ENCODE peak calls at places on chromosomes 5 and 9, in five cellular contexts. B, Q, V, K and U are unnamed samples.

GRCh38 chr5:34042302-34042701 is 711 bp downstream of the C1QTNF3 start:
- DNase-seq in V (no peak), K (peak), B (peak), Q (no peak), U (no peak)

GRCh38 chr5:142881076-142881466 is 110.9 kb downstream of the ARHGAP26 start:
- DNase-seq in B (peak), V (peak), Q (peak), K (no peak), U (no peak)

GRCh38 chr5:36237756-36238155 is 4.0 kb downstream of the NADK2 start:
- DNase-seq in Q (no peak), K (no peak), V (no peak), B (no peak), U (no peak)

GRCh38 chr9:19408693-19409405 is at the start of gene ACER2:
- DNase-seq in V (peak), Q (peak), B (peak), K (peak), U (peak)

GRCh38 chr5:71939452-71939932 is 167.8 kb upstream of the MAP1B start:
- DNase-seq in Q (no peak), K (no peak), B (no peak), V (no peak), U (no peak)

GRCh38 chr9:71637433-71637832 is 130.9 kb downstream of the CEMIP2 start:
- DNase-seq in V (no peak), K (no peak), B (no peak), Q (no peak), U (no peak)

GRCh38 chr5:116938488-116938887 is 363.9 kb upstream of the SEMA6A start:
- DNase-seq in K (no peak), V (no peak), B (no peak), Q (no peak), U (no peak)

GRCh38 chr5:89286320-89286719 is 403.3 kb upstream of the MEF2C start:
- DNase-seq in K (no peak), V (no peak), Q (no peak), B (no peak), U (no peak)

GRCh38 chr5:38110130-38110529 is 148.2 kb upstream of the EGFLAM start:
- DNase-seq in V (no peak), B (no peak), Q (no peak), K (no peak), U (no peak)

GRCh38 chr5:177598477-177598876 is 1.5 kb upstream of the B4GALT7 start:
- DNase-seq in Q (no peak), B (no peak), K (no peak), V (no peak), U (no peak)

GRCh38 chr9:116336133-116336862 is 182.7 kb downstream of the PAPPA start:
- DNase-seq in K (no peak), B (no peak), V (peak), Q (no peak), U (no peak)

GRCh38 chr5:72363146-72363802 is 43.1 kb downstream of the PTCD2 start:
- DNase-seq in V (peak), B (no peak), K (no peak), Q (no peak), U (no peak)

GRCh38 chr9:113587471-113588031 is 124.0 kb downstream of the RGS3 start:
- DNase-seq in K (peak), B (no peak), V (peak), Q (no peak), U (peak)

GRCh38 chr9:93908591-93909241 is 46.4 kb downstream of the BARX1 start:
- DNase-seq in K (no peak), Q (no peak), B (no peak), V (no peak), U (no peak)

GRCh38 chr5:53151713-53152458 is 42.3 kb upstream of the MOCS2 start:
- DNase-seq in Q (peak), B (peak), V (peak), K (no peak), U (no peak)

GRCh38 chr9:84871983-84872382 is 202.5 kb downstream of the NTRK2 start:
- DNase-seq in V (no peak), K (no peak), B (no peak), Q (no peak), U (no peak)

GRCh38 chr9:92721548-92721947 is 43.1 kb downstream of the BICD2 start:
- DNase-seq in B (no peak), V (no peak), K (no peak), Q (no peak), U (no peak)

GRCh38 chr5:149886697-149887470 is 57.7 kb downstream of the PDE6A start:
- DNase-seq in V (peak), K (no peak), B (peak), Q (no peak), U (no peak)

GRCh38 chr5:3526551-3527185 is 69.0 kb upstream of the IRX1 start:
- DNase-seq in V (no peak), Q (no peak), B (no peak), K (no peak), U (no peak)

GRCh38 chr5:61658592-61659008 is 326.5 kb downstream of the ZSWIM6 start:
- DNase-seq in B (peak), Q (peak), K (peak), V (peak), U (peak)

GRCh38 chr5:98954392-98955028 is 25.7 kb upstream of the CHD1 start:
- DNase-seq in K (no peak), B (no peak), V (no peak), Q (no peak), U (no peak)

GRCh38 chr5:129905467-129906176 is 1.4 kb downstream of the CHSY3 start:
- DNase-seq in Q (no peak), B (no peak), V (no peak), K (no peak), U (no peak)

GRCh38 chr9:33239922-33240321 is at the start of gene SPINK4:
- DNase-seq in Q (no peak), V (peak), K (peak), B (no peak), U (no peak)

GRCh38 chr5:108814551-108814950 is 66.9 kb downstream of the FER start:
- DNase-seq in V (no peak), Q (no peak), B (no peak), K (no peak), U (no peak)

GRCh38 chr5:71986101-71986500 is 121.2 kb upstream of the MAP1B start:
- DNase-seq in Q (no peak), V (no peak), B (no peak), K (no peak), U (no peak)

GRCh38 chr9:77224750-77225312 is 47.5 kb downstream of the VPS13A start:
- DNase-seq in Q (no peak), B (no peak), K (no peak), V (peak), U (no peak)

GRCh38 chr5:120778491-120779293 is 314.6 kb downstream of the PRR16 start:
- DNase-seq in V (peak), Q (peak), K (no peak), B (no peak), U (no peak)

GRCh38 chr5:59358497-59358896 is 535.0 kb downstream of the PDE4D start:
- DNase-seq in B (no peak), Q (no peak), V (peak), K (peak), U (no peak)

GRCh38 chr9:1208185-1208584 is 158.0 kb downstream of the DMRT2 start:
- DNase-seq in K (no peak), V (peak), Q (peak), B (no peak), U (no peak)

GRCh38 chr9:121935744-121936143 is 157.4 kb downstream of the TTLL11 start:
- DNase-seq in K (no peak), Q (no peak), V (no peak), B (no peak), U (no peak)
- TF ChIP-seq CTCF in K (no peak), Q (no peak), V (no peak), B (no peak), U (no peak)

GRCh38 chr5:181187500-181188213 is 17.3 kb downstream of the TRIM7 start:
- DNase-seq in B (peak), Q (no peak), V (peak), K (peak), U (peak)
- TF ChIP-seq CTCF in B (peak), Q (peak), V (peak), K (peak), U (no peak)

GRCh38 chr5:151447174-151448037 is at the start of gene SLC36A1:
- DNase-seq in V (peak), Q (peak), B (peak), K (peak), U (peak)

GRCh38 chr5:151450605-151451004 is 3.2 kb downstream of the SLC36A1 start:
- DNase-seq in B (no peak), K (no peak), V (no peak), Q (no peak), U (no peak)

GRCh38 chr5:151449288-151449687 is 1.9 kb downstream of the SLC36A1 start:
- DNase-seq in Q (no peak), K (no peak), V (no peak), B (no peak), U (no peak)

GRCh38 chr5:151449836-151450235 is 2.4 kb downstream of the SLC36A1 start:
- DNase-seq in V (no peak), B (no peak), K (no peak), Q (no peak), U (no peak)

GRCh38 chr5:151448038-151448985 is 909 bp downstream of the SLC36A1 start:
- DNase-seq in B (peak), V (peak), K (no peak), Q (no peak), U (no peak)
- TF ChIP-seq CTCF in B (no peak), V (no peak), K (no peak), Q (peak), U (no peak)

DNA sequence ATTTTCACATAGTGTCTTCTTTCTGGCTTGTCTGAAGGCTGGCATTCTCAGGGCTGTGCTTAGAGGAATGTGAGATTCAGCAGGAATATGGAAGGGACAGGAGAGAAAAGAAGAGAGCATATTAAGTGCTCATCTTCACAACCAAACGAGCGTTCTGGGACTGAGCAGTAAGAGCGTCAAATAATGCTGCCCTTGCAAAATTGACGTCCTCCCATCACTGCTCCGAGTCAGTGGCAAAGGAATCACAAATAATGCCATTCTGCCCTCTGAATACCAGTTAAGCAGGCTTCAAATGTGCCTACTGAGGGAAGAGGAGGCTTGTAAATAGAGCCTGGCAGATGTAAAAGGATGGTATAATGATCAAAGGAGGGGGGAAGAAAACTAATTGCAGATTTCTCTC is 351.2 kb downstream of the EBF1 start:
- DNase-seq in K (no peak), V (no peak), B (no peak), Q (no peak), U (no peak)
- TF ChIP-seq CTCF in K (no peak), V (no peak), B (no peak), Q (no peak), U (no peak)

DNA sequence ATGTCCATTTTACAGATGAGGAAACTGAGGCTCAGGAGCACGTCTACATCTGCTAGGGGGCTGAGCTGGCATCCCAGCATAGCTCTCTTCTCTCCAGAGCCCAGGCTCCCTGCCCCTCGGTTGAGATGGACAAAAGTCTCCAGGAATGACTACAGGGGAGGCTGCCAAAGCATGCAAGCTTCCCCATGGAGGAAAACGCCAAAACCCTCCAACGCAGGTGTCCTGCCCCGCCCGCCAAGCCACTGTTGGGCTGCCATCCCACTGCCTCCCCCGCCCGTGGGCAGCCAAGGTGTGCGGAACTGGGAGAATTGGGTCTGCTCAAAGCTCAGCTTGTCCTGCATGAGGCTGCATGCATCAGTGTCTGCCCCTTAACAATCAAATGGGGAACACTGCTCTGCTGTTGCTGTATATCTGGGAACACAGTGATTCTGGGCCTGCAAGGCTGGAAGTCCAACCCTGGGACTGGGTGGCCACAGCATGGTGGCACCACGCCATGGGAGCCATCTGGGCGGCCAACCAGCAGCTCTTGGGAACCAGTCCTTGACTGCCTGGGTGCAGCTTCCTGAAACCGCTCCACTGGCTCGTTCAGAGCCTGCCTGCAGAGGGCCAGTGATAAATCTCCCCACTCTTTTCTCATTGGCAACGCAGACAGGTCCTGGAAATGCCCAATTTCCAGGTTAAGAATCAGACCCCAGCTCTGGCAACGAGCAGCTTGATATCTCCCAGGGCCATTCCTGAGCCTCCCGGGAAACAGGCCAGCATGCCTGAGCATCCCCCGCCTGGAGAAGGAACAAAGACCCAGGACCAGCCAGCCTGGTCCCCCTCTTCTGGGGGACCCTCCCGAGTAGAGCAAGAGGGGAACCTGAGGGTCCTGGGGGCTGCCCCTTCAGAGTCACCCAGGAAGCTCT is 3.5 kb downstream of the RALGDS start:
- DNase-seq in Q (no peak), B (peak), V (peak), K (peak), U (no peak)
- TF ChIP-seq CTCF in Q (no peak), B (no peak), V (peak), K (peak), U (no peak)

GRCh38 chr9:133592731-133593409 is 16.3 kb downstream of the FAM163B start:
- DNase-seq in K (no peak), B (no peak), V (no peak), Q (no peak), U (no peak)
- TF ChIP-seq CTCF in K (no peak), B (no peak), V (peak), Q (no peak), U (no peak)